ENCODE peak calls at places on chromosomes 13 and 19, in six cellular contexts. T is adrenal gland, E is left ventricle myocardium inferior, F is AG09309, X is thoracic aorta, W is PC-3. K is an unnamed sample.

GRCh38 chr13:99071211-99071610 is 93.3 kb upstream of the DOCK9 start:
- DNase-seq in W (no peak), X (no peak), F (no peak), E (no peak), T (peak; percentile 59), K (no peak)

GRCh38 chr13:45799451-45799850 is 52.1 kb downstream of the SIAH3 start:
- DNase-seq in F (no peak), W (no peak), X (no peak), E (peak; percentile 48), T (no peak), K (no peak)

GRCh38 chr19:38792250-38793111 is 3.5 kb downstream of the LGALS7B start:
- DNase-seq in X (no peak), F (no peak), T (no peak), E (peak; percentile 60), W (no peak), K (no peak)

GRCh38 chr19:1773173-1773572 is 19.9 kb downstream of the ONECUT3 start:
- DNase-seq in W (peak; percentile 89), F (peak; percentile 28), X (no peak), T (no peak), E (no peak), K (peak; percentile 97)

GRCh38 chr19:48591021-48591420 is 15.5 kb upstream of the SPACA4 start:
- DNase-seq in T (no peak), F (no peak), X (no peak), W (peak; percentile 20), E (no peak), K (no peak)

GRCh38 chr19:926595-927043 is 784 bp downstream of the ARID3A start:
- DNase-seq in X (no peak), E (peak; percentile 70), T (peak; percentile 62), F (no peak), W (peak; percentile 26), K (no peak)

GRCh38 chr13:99731747-99732146 is 230.5 kb downstream of the TM9SF2 start:
- DNase-seq in E (no peak), X (no peak), W (no peak), F (no peak), T (no peak), K (no peak)

GRCh38 chr13:85108356-85108755 is 690.9 kb downstream of the SLITRK6 start:
- DNase-seq in W (no peak), X (no peak), T (no peak), E (no peak), F (no peak), K (peak; percentile 88)

GRCh38 chr19:50043967-50044366 is 18.2 kb downstream of the ZNF473 start:
- DNase-seq in F (no peak), X (no peak), T (no peak), E (no peak), W (no peak), K (no peak)

GRCh38 chr19:13172335-13173128 is 22.3 kb downstream of the IER2 start:
- DNase-seq in W (peak; percentile 98), X (peak; percentile 89), E (peak; percentile 77), T (peak; percentile 93), F (no peak), K (peak; percentile 81)

GRCh38 chr19:3672993-3673392 is 27.3 kb downstream of the PIP5K1C start:
- DNase-seq in W (no peak), X (no peak), T (no peak), E (no peak), F (no peak), K (no peak)

DNA sequence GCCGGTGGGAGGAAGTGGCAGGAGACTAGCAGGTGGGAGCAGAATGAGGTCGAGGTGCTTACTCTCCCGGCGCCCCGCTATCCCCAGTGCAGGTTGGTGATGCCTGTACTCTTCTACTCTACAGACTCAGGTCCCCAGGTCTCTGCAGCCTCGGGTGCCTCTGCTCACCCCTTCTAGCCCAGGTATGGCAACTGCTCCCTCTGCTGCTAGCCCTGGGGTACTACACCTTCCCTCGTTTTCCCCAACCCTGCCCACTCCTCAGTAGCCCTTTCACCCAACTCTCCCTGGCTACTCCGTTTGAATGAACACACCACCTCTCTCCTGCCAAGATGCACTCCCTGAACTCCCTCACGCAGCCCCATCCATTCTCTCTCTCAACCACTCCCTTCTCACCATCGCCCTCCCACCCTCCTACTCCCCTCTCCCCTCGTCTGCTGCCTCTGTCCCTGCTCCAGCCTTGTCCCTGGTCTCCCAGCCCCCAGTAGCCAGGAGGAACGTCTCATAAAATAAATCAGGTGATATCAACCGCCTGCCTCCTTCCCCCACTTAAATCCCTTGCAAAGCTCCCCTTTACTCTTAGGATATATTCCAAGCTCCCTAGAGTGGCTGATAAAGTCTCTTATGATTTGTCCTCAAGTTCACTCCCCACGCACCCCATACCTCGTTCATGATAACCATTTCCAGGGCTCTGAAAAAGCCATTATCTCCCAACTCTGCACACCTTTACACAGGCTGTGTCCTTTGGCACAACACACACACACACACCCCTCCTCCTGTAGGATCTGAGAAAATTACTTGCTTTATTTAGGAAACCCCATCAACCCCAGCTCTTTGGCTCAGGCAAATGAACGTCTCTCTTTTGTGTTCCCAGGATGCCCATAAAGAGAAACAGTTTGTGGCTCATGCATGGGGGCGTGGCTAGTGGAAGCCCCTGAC is 8.2 kb upstream of the MEIS3 start:
- DNase-seq in X (no peak), F (no peak), T (peak; percentile 57), W (peak; percentile 74), E (peak; percentile 40), K (peak; percentile 44)
- H3K4me3 ChIP-seq in X (no peak overlapping the region), F (peak overlapping the region; percentile 13), T (no peak overlapping the region), W (peak overlapping the region; percentile 52), E (peak overlapping the region; percentile 8), K (no peak overlapping the region)

GRCh38 chr13:39656325-39656677 is 839 bp downstream of the COG6 start:
- DNase-seq in X (no peak), F (no peak), T (no peak), W (no peak), E (no peak), K (peak; percentile 14)

GRCh38 chr13:39655569-39656324 is at the start of gene COG6:
- DNase-seq in F (peak; percentile 29), W (peak; percentile 86), T (peak; percentile 88), E (peak; percentile 92), X (peak; percentile 64), K (peak; percentile 79)

DNA sequence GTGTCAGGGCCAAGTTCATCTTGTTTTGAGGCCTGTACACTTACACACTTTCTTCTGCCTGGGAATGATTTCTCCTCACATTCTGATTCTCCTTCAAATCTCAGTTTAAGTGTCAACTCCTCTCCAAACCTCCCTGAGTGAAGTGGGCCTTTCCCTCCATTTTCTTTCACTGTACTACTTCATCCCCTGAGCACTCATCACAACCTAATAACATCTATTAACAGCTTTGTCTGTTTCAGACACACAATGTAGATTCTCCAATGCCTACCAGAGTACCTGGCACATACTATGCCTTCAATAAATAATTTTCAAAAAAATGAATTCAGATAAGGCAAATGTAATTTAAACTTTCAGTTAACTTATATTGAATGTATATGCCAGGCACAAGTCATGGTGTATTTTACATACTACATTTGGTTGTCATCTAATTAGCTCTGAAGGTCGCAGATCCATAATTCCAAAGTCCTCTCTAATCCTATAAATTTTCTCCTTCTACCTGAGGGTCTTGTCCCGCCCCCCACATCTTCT is 357 bp upstream of the COG6 start:
- DNase-seq in E (no peak), T (no peak), F (no peak), W (no peak), X (no peak), K (peak; percentile 2)
- H3K4me3 ChIP-seq in E (peak overlapping the region; percentile 96), T (peak overlapping the region; percentile 97), F (peak overlapping the region; percentile 88), W (peak overlapping the region; percentile 98), X (peak overlapping the region; percentile 83), K (peak overlapping the region; percentile 99)

DNA sequence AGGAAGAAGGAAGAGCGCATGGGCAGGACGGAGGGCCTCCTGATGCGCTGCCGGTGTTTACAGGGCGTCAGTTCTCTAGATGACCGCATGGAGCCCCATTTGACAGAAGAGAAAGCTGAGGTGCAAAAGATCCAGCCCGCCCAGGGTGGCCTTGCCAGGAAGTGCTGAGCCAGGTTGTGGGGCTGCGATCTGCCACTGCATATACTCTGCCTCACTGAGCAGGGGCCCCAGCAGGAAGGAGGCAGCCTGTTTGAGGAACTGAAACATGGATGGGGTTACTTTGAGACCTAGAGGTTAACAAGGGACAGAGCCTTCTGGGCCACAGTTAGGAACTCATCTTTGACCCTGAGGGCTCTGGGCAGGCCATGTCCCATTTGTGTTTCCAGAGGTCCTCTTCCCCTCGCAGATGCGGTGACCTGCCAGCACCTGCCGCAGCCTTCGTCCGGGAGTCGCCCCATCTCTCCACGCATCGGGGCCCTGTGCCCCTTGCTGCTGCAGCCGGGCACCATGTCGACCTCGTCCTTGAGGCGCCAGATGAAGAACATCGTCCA is 3.2 kb downstream of the EPN1 start:
- DNase-seq in W (no peak), T (peak; percentile 37), F (no peak), X (no peak), E (peak; percentile 45), K (no peak)
- H3K4me3 ChIP-seq in W (no peak overlapping the region), T (no peak overlapping the region), F (no peak overlapping the region), X (peak overlapping the region; percentile 11), E (peak overlapping the region; percentile 93), K (no peak overlapping the region)

GRCh38 chr13:101565327-101565726 is 112.9 kb downstream of the ITGBL1 start:
- DNase-seq in T (no peak), X (no peak), F (no peak), E (no peak), W (no peak), K (no peak)
- H3K4me3 ChIP-seq in T (no peak overlapping the region), X (no peak overlapping the region), F (no peak overlapping the region), E (no peak overlapping the region), W (no peak overlapping the region), K (no peak overlapping the region)

K was measured in bronchial epithelial cell.